ENCODE peak calls at places on chromosomes 3 and 15, in four cellular contexts. Y is Peyer's patch, F is A549, M is cardiac muscle cell. R is an unnamed sample.

GRCh38 chr3:38438421-38438820 is 15.3 kb upstream of the ACVR2B start:
- DNase-seq in M (peak; percentile 45), Y (no peak), F (no peak), R (no peak)

GRCh38 chr3:159881828-159882309 is 106.8 kb upstream of the IL12A start:
- DNase-seq in M (no peak), F (no peak), Y (no peak), R (no peak)

GRCh38 chr3:117910820-117911524 is 1123.7 kb downstream of the IGSF11 start:
- DNase-seq in Y (no peak), F (no peak), M (no peak), R (no peak)

GRCh38 chr3:66047321-66048050 is 8.8 kb upstream of the MAGI1 start:
- DNase-seq in Y (no peak), M (peak; percentile 92), F (no peak), R (no peak)

GRCh38 chr15:69014454-69014853 is at the start of gene NOX5:
- DNase-seq in F (peak; percentile 46), Y (no peak), M (no peak), R (no peak)

GRCh38 chr3:46928297-46928696 is 48.2 kb downstream of the CCDC12 start:
- DNase-seq in F (no peak), M (no peak), Y (no peak), R (no peak)

GRCh38 chr3:47617061-47618010 is 38.7 kb upstream of the CSPG5 start:
- DNase-seq in M (no peak), F (no peak), Y (no peak), R (no peak)

GRCh38 chr3:188077160-188077812 is 76.7 kb upstream of the LPP start:
- DNase-seq in F (no peak), Y (no peak), M (no peak), R (no peak)

GRCh38 chr3:104436536-104436935 is 930.2 kb upstream of the ALCAM start:
- DNase-seq in Y (no peak), M (no peak), F (no peak), R (no peak)

GRCh38 chr3:15591235-15591634 is 10.1 kb downstream of the HACL1 start:
- DNase-seq in F (no peak), M (no peak), Y (no peak), R (no peak)
- H3K4me1 ChIP-seq in F (no peaks in the 10 kb centered on the region), M (no peaks in the 10 kb centered on the region), Y (no peaks in the 10 kb centered on the region), R (no peaks in the 10 kb centered on the region)

GRCh38 chr3:156689589-156689988 is 15.2 kb downstream of the TIPARP start:
- DNase-seq in M (no peak), F (no peak), Y (no peak), R (no peak)

GRCh38 chr3:156693166-156693565 is 18.8 kb downstream of the TIPARP start:
- DNase-seq in Y (no peak), F (no peak), M (peak; percentile 54), R (no peak)

GRCh38 chr3:156688849-156689452 is 14.6 kb downstream of the TIPARP start:
- DNase-seq in F (no peak), Y (no peak), M (no peak), R (no peak)

GRCh38 chr3:156691920-156692319 is 17.5 kb downstream of the TIPARP start:
- DNase-seq in M (peak; percentile 61), Y (no peak), F (peak; percentile 36), R (peak; percentile 93)

GRCh38 chr3:156694536-156694935 is 20.1 kb downstream of the TIPARP start:
- DNase-seq in Y (no peak), M (no peak), F (no peak), R (no peak)
- H3K4me1 ChIP-seq in Y (no peaks in the 10 kb centered on the region), M (peaks cover 28% of the 10 kb centered on the region), F (peaks cover 52% of the 10 kb centered on the region), R (peaks cover 26% of the 10 kb centered on the region)

GRCh38 chr3:169966086-169966950 is at the start of gene SEC62:
- DNase-seq in Y (peak; percentile 95), F (peak; percentile 91), M (peak; percentile 95), R (peak; percentile 96)
- H3K4me1 ChIP-seq in Y (no peaks in the 10 kb centered on the region), F (peaks cover 17% of the 10 kb centered on the region), M (peaks cover 22% of the 10 kb centered on the region), R (peaks cover 25% of the 10 kb centered on the region)

GRCh38 chr3:50265988-50266387 is 3.0 kb upstream of the SEMA3B start:
- DNase-seq in M (no peak), Y (no peak), F (no peak), R (no peak)

GRCh38 chr3:50266808-50267207 is 2.1 kb upstream of the SEMA3B start:
- DNase-seq in Y (no peak), M (no peak), F (no peak), R (no peak)

GRCh38 chr3:50268276-50268675 is 671 bp upstream of the SEMA3B start:
- DNase-seq in Y (no peak), F (no peak), M (no peak), R (no peak)

GRCh38 chr3:50268703-50269451 is at the start of gene SEMA3B:
- DNase-seq in M (no peak), F (peak; percentile 73), Y (no peak), R (no peak)

DNA sequence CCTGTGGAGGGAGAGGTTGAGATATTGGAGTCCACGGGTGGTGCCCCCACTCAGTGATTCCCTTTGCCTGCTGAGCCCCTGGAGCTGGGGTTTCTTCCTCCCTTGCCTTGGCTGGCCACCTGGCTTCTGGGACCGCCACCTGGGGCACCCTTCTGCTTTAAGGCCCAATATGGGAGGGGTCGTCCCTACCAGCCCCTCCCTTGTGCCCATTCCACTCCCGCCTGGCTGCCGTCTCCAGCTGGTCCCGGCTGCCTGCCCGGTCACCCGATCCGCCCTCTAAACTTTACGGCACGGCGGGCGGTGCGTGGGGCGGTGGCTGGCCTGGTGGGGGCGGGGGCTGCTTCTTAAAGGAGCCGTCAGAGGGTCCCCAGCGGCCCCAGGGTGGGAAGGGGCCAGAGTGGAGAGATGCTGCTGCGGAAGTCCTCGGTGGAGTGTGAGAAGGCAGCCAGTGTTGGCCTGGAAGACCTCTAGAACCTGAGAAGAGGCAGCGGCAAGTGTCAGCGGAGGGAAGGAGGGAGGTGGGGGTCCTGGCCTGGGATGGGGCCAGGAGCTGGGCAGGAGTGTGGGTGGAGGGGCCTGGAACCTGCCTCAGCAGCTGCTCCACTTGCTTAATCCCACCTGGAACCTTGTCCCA is 1.6 kb upstream of the SEMA3B start:
- DNase-seq in Y (no peak), M (peak; percentile 46), F (no peak), R (no peak)
- H3K4me1 ChIP-seq in Y (no peaks in the 10 kb centered on the region), M (peaks cover 37% of the 10 kb centered on the region), F (peaks cover 78% of the 10 kb centered on the region), R (peaks cover 16% of the 10 kb centered on the region)

GRCh38 chr3:10594915-10595314 is 89.5 kb upstream of the ATP2B2 start:
- DNase-seq in F (peak; percentile 56), Y (no peak), M (peak; percentile 70), R (peak; percentile 89)
- H3K4me1 ChIP-seq in F (no peaks in the 10 kb centered on the region), Y (no peaks in the 10 kb centered on the region), M (no peaks in the 10 kb centered on the region), R (no peaks in the 10 kb centered on the region)

DNA sequence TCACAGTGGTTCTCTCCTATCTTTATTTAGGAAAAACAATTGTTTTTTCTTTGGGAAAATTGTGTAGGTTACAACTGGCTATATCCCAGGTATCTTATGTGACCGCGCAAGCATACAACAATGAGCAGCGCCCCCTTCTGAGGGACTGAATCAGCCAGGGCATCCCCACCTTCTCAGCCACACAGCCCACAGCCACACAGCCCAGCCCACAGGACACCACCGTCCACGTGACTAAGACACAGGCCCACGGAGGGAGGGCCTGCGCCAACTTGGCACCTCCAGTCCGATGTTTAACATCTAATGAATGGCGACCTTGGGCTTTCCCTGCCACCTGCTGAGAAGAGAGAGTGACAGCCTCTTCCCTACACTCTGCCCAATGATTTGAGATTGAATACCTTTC is 68.1 kb downstream of the ATP10A start:
- DNase-seq in F (no peak), M (no peak), Y (no peak), R (no peak)
- H3K4me1 ChIP-seq in F (peaks cover 5% of the 10 kb centered on the region), M (no peaks in the 10 kb centered on the region), Y (no peaks in the 10 kb centered on the region), R (peaks cover 8% of the 10 kb centered on the region)